ENCODE peak calls at places on chromosome 17, in seven cellular contexts. V is fibroblast of lung, B is prostate gland, Y is fibroblast of pulmonary artery, X is ovary, S is breast epithelium, J is Caco-2. I is an unnamed sample.

GRCh38 chr17:35051579-35052239 is 11.8 kb downstream of the RFFL start:
- DNase-seq in V (peak; percentile 74), B (no peak), Y (peak; percentile 18), X (no peak), S (no peak), J (no peak), I (no peak)

GRCh38 chr17:35213412-35213925 is 19.3 kb upstream of the SLC35G3 start:
- DNase-seq in V (no peak), B (no peak), Y (no peak), X (no peak), S (no peak), J (no peak), I (no peak)

GRCh38 chr17:36641331-36641876 is 40.0 kb downstream of the MRM1 start:
- DNase-seq in V (no peak), B (no peak), Y (no peak), X (no peak), S (no peak), J (no peak), I (no peak)

GRCh38 chr17:81522491-81523125 is 5.6 kb upstream of the FSCN2 start:
- DNase-seq in V (no peak), B (no peak), Y (no peak), X (peak; percentile 14), S (no peak), J (no peak), I (no peak)

GRCh38 chr17:76534831-76535732 is 2.4 kb downstream of the CYGB start:
- DNase-seq in V (no peak), B (no peak), Y (no peak), X (no peak), S (no peak), J (no peak), I (no peak)

GRCh38 chr17:41367426-41368075 is 2.1 kb downstream of the KRT33B start:
- DNase-seq in V (peak; percentile 89), B (no peak), Y (peak; percentile 24), X (no peak), S (peak; percentile 41), J (no peak), I (no peak)

GRCh38 chr17:43393944-43394482 is 4.8 kb upstream of the ARL4D start:
- DNase-seq in V (peak; percentile 71), B (peak; percentile 93), Y (peak; percentile 92), X (peak; percentile 95), S (peak; percentile 92), J (peak; percentile 87), I (peak; percentile 94)

GRCh38 chr17:2053380-2054261 is 1.3 kb upstream of the HIC1 start:
- DNase-seq in V (peak; percentile 77), B (peak; percentile 64), Y (peak; percentile 72), X (peak; percentile 92), S (no peak), J (peak; percentile 78), I (peak; percentile 51)

GRCh38 chr17:82520041-82520910 is 744 bp downstream of the FOXK2 start:
- DNase-seq in V (peak; percentile 28), B (no peak), Y (peak; percentile 34), X (peak; percentile 47), S (no peak), J (no peak), I (peak; percentile 18)

GRCh38 chr17:77107506-77108433 is 33.0 kb upstream of the SEC14L1 start:
- DNase-seq in V (peak; percentile 38), B (no peak), Y (peak; percentile 66), X (no peak), S (no peak), J (no peak), I (no peak)

GRCh38 chr17:76550712-76551615 is 11.1 kb downstream of the PRCD start:
- DNase-seq in V (no peak), B (peak; percentile 66), Y (peak; percentile 84), X (no peak), S (peak; percentile 73), J (no peak), I (no peak)

GRCh38 chr17:65559483-65559801 is 2.0 kb downstream of the AXIN2 start:
- DNase-seq in V (peak; percentile 11), B (no peak), Y (no peak), X (no peak), S (no peak), J (no peak), I (no peak)

GRCh38 chr17:74736423-74737298 is at the start of gene RAB37:
- DNase-seq in V (no peak), B (no peak), Y (no peak), X (no peak), S (no peak), J (peak; percentile 97), I (no peak)

GRCh38 chr17:2171725-2172446 is 117.0 kb downstream of the HIC1 start:
- DNase-seq in V (peak; percentile 100), B (peak; percentile 84), Y (peak; percentile 98), X (peak; percentile 88), S (peak; percentile 63), J (no peak), I (no peak)

GRCh38 chr17:75564195-75564594 is 23.4 kb upstream of the MYO15B start:
- DNase-seq in V (no peak), B (no peak), Y (no peak), X (no peak), S (no peak), J (no peak), I (no peak)

GRCh38 chr17:6187836-6188235 is 117.7 kb downstream of the WSCD1 start:
- DNase-seq in V (peak; percentile 22), B (no peak), Y (no peak), X (no peak), S (no peak), J (no peak), I (no peak)

GRCh38 chr17:43702636-43703035 is 40.9 kb upstream of the MEOX1 start:
- DNase-seq in V (peak; percentile 19), B (no peak), Y (no peak), X (no peak), S (no peak), J (peak; percentile 63), I (no peak)

GRCh38 chr17:82018152-82019041 is 4.3 kb downstream of the CENPX start:
- DNase-seq in V (no peak), B (no peak), Y (no peak), X (no peak), S (no peak), J (no peak), I (no peak)

GRCh38 chr17:28533091-28533670 is 19.2 kb downstream of the UNC119 start:
- DNase-seq in V (no peak), B (peak; percentile 39), Y (no peak), X (no peak), S (no peak), J (no peak), I (no peak)

GRCh38 chr17:61625564-61625963 is 34.5 kb upstream of the NACA2 start:
- DNase-seq in V (no peak), B (no peak), Y (no peak), X (no peak), S (no peak), J (no peak), I (no peak)

GRCh38 chr17:65368341-65368740 is 193.1 kb downstream of the AXIN2 start:
- DNase-seq in V (no peak), B (no peak), Y (no peak), X (no peak), S (no peak), J (no peak), I (no peak)

GRCh38 chr17:77729587-77729986 is 228.9 kb upstream of the TNRC6C start:
- DNase-seq in V (no peak), B (no peak), Y (no peak), X (no peak), S (no peak), J (no peak), I (no peak)

GRCh38 chr17:33459078-33459940 is 166.2 kb upstream of the ASIC2 start:
- DNase-seq in V (no peak), B (no peak), Y (no peak), X (no peak), S (no peak), J (no peak), I (no peak)

GRCh38 chr17:73232587-73233373 is 28.9 kb downstream of the CPSF4L start:
- DNase-seq in V (peak; percentile 45), B (peak; percentile 21), Y (peak; percentile 27), X (no peak), S (no peak), J (peak; percentile 52), I (no peak)

GRCh38 chr17:63120406-63120805 is 154.4 kb downstream of the TANC2 start:
- DNase-seq in V (peak; percentile 55), B (no peak), Y (peak; percentile 39), X (no peak), S (no peak), J (no peak), I (no peak)

GRCh38 chr17:54256530-54256929 is 433.8 kb downstream of the KIF2B start:
- DNase-seq in V (no peak), B (no peak), Y (no peak), X (no peak), S (no peak), J (no peak), I (no peak)

GRCh38 chr17:70318061-70318460 is 148.7 kb downstream of the KCNJ2 start:
- DNase-seq in V (peak; percentile 53), B (no peak), Y (no peak), X (no peak), S (no peak), J (no peak), I (no peak)

GRCh38 chr17:68533887-68534700 is 21.9 kb downstream of the PRKAR1A start:
- DNase-seq in V (peak; percentile 47), B (no peak), Y (peak; percentile 43), X (no peak), S (no peak), J (no peak), I (no peak)
- TF ChIP-seq CTCF in V (peak; percentile 51), B (no peak), Y (peak; percentile 27), X (no peak), S (peak; percentile 59), J (peak; percentile 49), I (peak; percentile 61)

DNA sequence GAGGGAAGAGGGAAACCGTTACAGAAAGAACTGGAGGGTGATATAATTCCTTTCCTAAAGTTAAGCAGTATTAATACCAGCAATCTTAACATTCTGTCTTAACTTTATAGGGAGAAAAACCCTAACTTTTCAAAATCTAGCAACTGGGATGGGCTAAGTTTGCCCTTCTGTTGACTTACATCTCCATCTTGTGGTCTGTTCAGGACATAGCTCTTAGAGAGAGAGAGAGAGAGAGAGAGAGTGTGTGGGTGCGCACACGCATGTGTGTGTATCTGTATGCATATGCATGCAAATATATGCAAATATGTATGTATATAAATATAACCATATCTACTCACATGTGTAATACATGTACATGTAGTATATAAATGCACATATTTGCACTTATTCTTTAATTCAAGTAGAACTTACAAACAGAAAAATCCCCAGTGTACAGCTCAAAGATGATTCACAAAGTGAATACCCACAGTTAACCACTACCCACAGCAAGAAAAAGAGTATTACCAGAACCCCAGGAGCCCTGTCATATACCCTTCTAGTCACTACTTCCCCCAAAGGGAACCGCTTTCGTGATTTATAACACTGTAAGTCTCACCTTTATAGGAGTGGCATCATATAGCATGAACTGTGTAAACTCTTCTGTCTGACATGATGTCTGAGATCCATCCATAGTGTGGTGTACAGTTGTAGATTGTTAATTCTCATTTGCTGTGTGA is 46.4 kb downstream of the STX8 start:
- DNase-seq in V (peak; percentile 45), B (no peak), Y (peak; percentile 54), X (no peak), S (no peak), J (no peak), I (no peak)
- TF ChIP-seq CTCF in V (peak; percentile 72), B (no peak), Y (peak; percentile 58), X (peak; percentile 10), S (peak; percentile 51), J (no peak), I (peak; percentile 70)

GRCh38 chr17:47317119-47317518 is 6.6 kb upstream of the EFCAB13 start:
- DNase-seq in V (peak; percentile 70), B (no peak), Y (peak; percentile 39), X (no peak), S (no peak), J (no peak), I (no peak)
- TF ChIP-seq CTCF in V (no peak), B (no peak), Y (no peak), X (no peak), S (no peak), J (no peak), I (no peak)

GRCh38 chr17:60392042-60392844 is at the start of gene USP32:
- DNase-seq in V (peak; percentile 98), B (peak; percentile 98), Y (peak; percentile 99), X (peak; percentile 99), S (peak; percentile 97), J (peak; percentile 99), I (peak; percentile 98)
- TF ChIP-seq CTCF in V (peak; percentile 13), B (peak; percentile 12), Y (no peak), X (peak; percentile 65), S (peak; percentile 35), J (peak; percentile 40), I (peak; percentile 51)